ENCODE peak calls at places on chromosome 6, in five cellular contexts. One of them, this sample, is unnamed.

GRCh38 chr6:14682821-14683220 is 563.0 kb upstream of the JARID2 start:
- DNase-seq in mammary epithelial cell: peak
- DNase-seq in hepatocyte: no peak
- DNase-seq in GM23338: no peak
- DNase-seq in GM12878: no peak
- DNase-seq in this sample: no peak

GRCh38 chr6:162124710-162125435 is 602.7 kb downstream of the PRKN start:
- DNase-seq in GM12878: no peak
- DNase-seq in hepatocyte: no peak
- DNase-seq in mammary epithelial cell: no peak
- DNase-seq in GM23338: no peak
- DNase-seq in this sample: no peak

GRCh38 chr6:14921170-14921569 is 324.7 kb upstream of the JARID2 start:
- DNase-seq in GM12878: no peak
- DNase-seq in hepatocyte: no peak
- DNase-seq in GM23338: peak
- DNase-seq in mammary epithelial cell: no peak
- DNase-seq in this sample: no peak

GRCh38 chr6:112372213-112372806 is 25.2 kb downstream of the RFPL4B start:
- DNase-seq in hepatocyte: no peak
- DNase-seq in GM12878: no peak
- DNase-seq in mammary epithelial cell: no peak
- DNase-seq in GM23338: peak
- DNase-seq in this sample: no peak

GRCh38 chr6:76876922-76877553 is 586.3 kb downstream of the HTR1B start:
- DNase-seq in GM23338: peak
- DNase-seq in GM12878: no peak
- DNase-seq in mammary epithelial cell: peak
- DNase-seq in hepatocyte: peak
- DNase-seq in this sample: peak

GRCh38 chr6:150142657-150143501 is at the start of gene PPP1R14C:
- DNase-seq in GM23338: peak
- DNase-seq in mammary epithelial cell: peak
- DNase-seq in GM12878: no peak
- DNase-seq in hepatocyte: peak
- DNase-seq in this sample: peak

GRCh38 chr6:39471954-39472659 is 149.6 kb upstream of the KCNK16 start:
- DNase-seq in GM23338: no peak
- DNase-seq in hepatocyte: no peak
- DNase-seq in GM12878: peak
- DNase-seq in mammary epithelial cell: no peak
- DNase-seq in this sample: no peak

GRCh38 chr6:169396554-169397163 is 143.0 kb upstream of the THBS2 start:
- DNase-seq in GM23338: no peak
- DNase-seq in hepatocyte: no peak
- DNase-seq in mammary epithelial cell: no peak
- DNase-seq in GM12878: no peak
- DNase-seq in this sample: no peak

GRCh38 chr6:14673201-14673600 is 555.6 kb downstream of the CD83 start:
- DNase-seq in hepatocyte: no peak
- DNase-seq in mammary epithelial cell: no peak
- DNase-seq in GM12878: no peak
- DNase-seq in GM23338: no peak
- DNase-seq in this sample: no peak

GRCh38 chr6:161798844-161799394 is 525.1 kb upstream of the AGPAT4 start:
- DNase-seq in GM12878: no peak
- DNase-seq in GM23338: no peak
- DNase-seq in hepatocyte: no peak
- DNase-seq in mammary epithelial cell: no peak
- DNase-seq in this sample: no peak

GRCh38 chr6:7851780-7852179 is 58.8 kb downstream of the TXNDC5 start:
- DNase-seq in hepatocyte: no peak
- DNase-seq in mammary epithelial cell: no peak
- DNase-seq in GM23338: no peak
- DNase-seq in GM12878: no peak
- DNase-seq in this sample: no peak

GRCh38 chr6:1229301-1229700 is 82.6 kb upstream of the FOXQ1 start:
- DNase-seq in GM23338: no peak
- DNase-seq in mammary epithelial cell: no peak
- DNase-seq in GM12878: no peak
- DNase-seq in hepatocyte: no peak
- DNase-seq in this sample: no peak
- H3K4me2 ChIP-seq in GM23338: no peak
- H3K4me2 ChIP-seq in mammary epithelial cell: no peak
- H3K4me2 ChIP-seq in GM12878: no peak
- H3K4me2 ChIP-seq in hepatocyte: no peak
- H3K4me2 ChIP-seq in this sample: no peak

GRCh38 chr6:32088487-32089049 is 20.6 kb downstream of the TNXB start:
- DNase-seq in GM23338: no peak
- DNase-seq in GM12878: no peak
- DNase-seq in mammary epithelial cell: no peak
- DNase-seq in hepatocyte: no peak
- DNase-seq in this sample: no peak

GRCh38 chr6:32085759-32086458 is 23.2 kb downstream of the TNXB start:
- DNase-seq in hepatocyte: no peak
- DNase-seq in GM23338: no peak
- DNase-seq in GM12878: no peak
- DNase-seq in mammary epithelial cell: no peak
- DNase-seq in this sample: peak

GRCh38 chr6:32084780-32085179 is 24.4 kb downstream of the TNXB start:
- DNase-seq in hepatocyte: no peak
- DNase-seq in mammary epithelial cell: no peak
- DNase-seq in GM23338: no peak
- DNase-seq in GM12878: no peak
- DNase-seq in this sample: no peak

GRCh38 chr6:32087574-32088486 is 21.3 kb downstream of the TNXB start:
- DNase-seq in GM12878: no peak
- DNase-seq in mammary epithelial cell: peak
- DNase-seq in GM23338: peak
- DNase-seq in hepatocyte: peak
- DNase-seq in this sample: peak

DNA sequence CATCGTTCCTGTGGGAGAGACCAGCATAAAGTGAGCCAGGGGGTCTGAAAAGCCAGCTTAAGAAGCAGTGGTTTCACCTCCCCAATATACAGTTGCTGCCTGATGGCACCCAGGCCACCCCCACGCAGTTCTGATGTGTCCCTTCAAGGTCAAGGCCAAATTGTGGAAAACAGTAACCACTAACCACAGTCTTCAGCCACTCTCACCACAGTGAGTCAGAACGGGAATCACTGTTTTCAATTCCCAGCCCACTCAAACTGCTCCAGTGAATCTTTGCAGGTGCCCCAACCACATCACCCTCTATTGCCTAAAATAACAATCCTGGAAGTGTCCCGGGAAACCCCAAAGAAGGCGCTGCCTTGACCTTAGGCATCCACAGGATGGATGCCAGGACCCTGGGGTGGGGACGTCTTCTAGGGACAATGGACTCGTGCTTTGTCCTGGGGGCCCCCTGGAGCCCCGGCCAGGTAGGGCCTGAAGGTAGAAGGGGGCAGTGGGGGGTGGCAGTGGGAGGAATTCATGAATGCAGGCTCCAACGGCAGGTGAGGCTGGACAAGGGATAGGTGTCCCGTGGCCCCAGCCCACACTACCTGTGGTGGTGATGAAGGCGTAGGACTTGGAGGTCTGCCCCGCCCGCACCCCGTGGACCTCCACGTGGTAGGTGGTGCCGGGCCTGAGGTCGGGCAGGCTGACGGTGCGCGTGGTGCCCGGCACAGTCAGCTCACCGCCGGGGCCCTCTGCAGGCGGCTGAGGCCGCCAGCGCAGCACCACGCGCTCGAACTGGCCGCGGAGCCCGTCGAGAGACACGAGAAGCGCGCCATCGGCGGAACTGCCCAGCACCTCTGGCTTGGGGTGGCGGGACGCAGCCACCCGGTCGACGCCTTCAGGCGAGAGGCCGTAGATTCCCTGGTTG is 22.2 kb downstream of the TNXB start:
- DNase-seq in GM12878: peak
- DNase-seq in GM23338: peak
- DNase-seq in mammary epithelial cell: peak
- DNase-seq in hepatocyte: no peak
- DNase-seq in this sample: peak
- TF ChIP-seq EZH2 in GM12878: no peak
- TF ChIP-seq EZH2 in GM23338: no peak
- TF ChIP-seq EZH2 in mammary epithelial cell: no peak
- TF ChIP-seq EZH2 in hepatocyte: no peak
- TF ChIP-seq EZH2 in this sample: no peak

GRCh38 chr6:158220786-158221442 is 52.8 kb downstream of the GTF2H5 start:
- DNase-seq in GM23338: peak
- DNase-seq in hepatocyte: peak
- DNase-seq in GM12878: no peak
- DNase-seq in mammary epithelial cell: peak
- DNase-seq in this sample: peak
- H3K4me2 ChIP-seq in GM23338: no peak
- H3K4me2 ChIP-seq in hepatocyte: no peak
- H3K4me2 ChIP-seq in GM12878: no peak
- H3K4me2 ChIP-seq in mammary epithelial cell: no peak
- H3K4me2 ChIP-seq in this sample: no peak

GRCh38 chr6:133895573-133896343 is 6.8 kb downstream of the TCF21 start:
- DNase-seq in GM23338: peak
- DNase-seq in mammary epithelial cell: no peak
- DNase-seq in GM12878: no peak
- DNase-seq in hepatocyte: peak
- DNase-seq in this sample: no peak
- TF ChIP-seq EZH2 in GM23338: peak
- TF ChIP-seq EZH2 in mammary epithelial cell: peak
- TF ChIP-seq EZH2 in GM12878: no peak
- TF ChIP-seq EZH2 in hepatocyte: peak
- TF ChIP-seq EZH2 in this sample: no peak

GRCh38 chr6:43634702-43635303 is 837 bp upstream of the MAD2L1BP start:
- DNase-seq in GM23338: no peak
- DNase-seq in hepatocyte: no peak
- DNase-seq in mammary epithelial cell: no peak
- DNase-seq in GM12878: no peak
- DNase-seq in this sample: no peak
- H3K4me2 ChIP-seq in GM23338: peak
- H3K4me2 ChIP-seq in hepatocyte: peak
- H3K4me2 ChIP-seq in mammary epithelial cell: no peak
- H3K4me2 ChIP-seq in GM12878: peak
- H3K4me2 ChIP-seq in this sample: peak

This sample was measured in PC-9.